ENCODE peak calls at places on chromosome 21, in seven cellular contexts. One of them, this sample, is unnamed.

GRCh38 chr21:39533545-39534226 is 79.1 kb upstream of the B3GALT5 start:
- DNase-seq in body of pancreas: no peak
- DNase-seq in stomach: no peak
- DNase-seq in thoracic aorta: no peak
- DNase-seq in Caco-2: no peak
- DNase-seq in PC-3: no peak
- DNase-seq in fibroblast of pulmonary artery: no peak
- DNase-seq in this sample: no peak

GRCh38 chr21:38504056-38504455 is 5.8 kb upstream of the ERG start:
- DNase-seq in body of pancreas: no peak
- DNase-seq in stomach: no peak
- DNase-seq in thoracic aorta: no peak
- DNase-seq in Caco-2: no peak
- DNase-seq in PC-3: no peak
- DNase-seq in fibroblast of pulmonary artery: peak
- DNase-seq in this sample: no peak

GRCh38 chr21:36762636-36763035 is 63.7 kb downstream of the SIM2 start:
- DNase-seq in body of pancreas: no peak
- DNase-seq in stomach: no peak
- DNase-seq in thoracic aorta: no peak
- DNase-seq in Caco-2: no peak
- DNase-seq in PC-3: no peak
- DNase-seq in fibroblast of pulmonary artery: no peak
- DNase-seq in this sample: no peak

GRCh38 chr21:33299181-33299752 is 25.5 kb upstream of the IFNAR1 start:
- DNase-seq in body of pancreas: no peak
- DNase-seq in stomach: no peak
- DNase-seq in thoracic aorta: no peak
- DNase-seq in Caco-2: no peak
- DNase-seq in PC-3: peak
- DNase-seq in fibroblast of pulmonary artery: no peak
- DNase-seq in this sample: no peak

GRCh38 chr21:39073717-39074116 is 109.5 kb downstream of the PSMG1 start:
- DNase-seq in body of pancreas: no peak
- DNase-seq in stomach: no peak
- DNase-seq in thoracic aorta: no peak
- DNase-seq in Caco-2: no peak
- DNase-seq in PC-3: no peak
- DNase-seq in fibroblast of pulmonary artery: no peak
- DNase-seq in this sample: no peak

GRCh38 chr21:46141767-46142580 is 13.4 kb downstream of the FTCD start:
- DNase-seq in body of pancreas: no peak
- DNase-seq in stomach: no peak
- DNase-seq in thoracic aorta: no peak
- DNase-seq in Caco-2: no peak
- DNase-seq in PC-3: no peak
- DNase-seq in fibroblast of pulmonary artery: no peak
- DNase-seq in this sample: no peak

GRCh38 chr21:18801468-18801867 is 397.9 kb upstream of the TMPRSS15 start:
- DNase-seq in body of pancreas: no peak
- DNase-seq in stomach: peak
- DNase-seq in thoracic aorta: no peak
- DNase-seq in Caco-2: peak
- DNase-seq in PC-3: peak
- DNase-seq in fibroblast of pulmonary artery: peak
- DNase-seq in this sample: no peak

GRCh38 chr21:18041012-18041411 is 203.6 kb upstream of the CHODL start:
- DNase-seq in body of pancreas: no peak
- DNase-seq in stomach: no peak
- DNase-seq in thoracic aorta: no peak
- DNase-seq in Caco-2: peak
- DNase-seq in PC-3: peak
- DNase-seq in fibroblast of pulmonary artery: peak
- DNase-seq in this sample: no peak

GRCh38 chr21:46051379-46051770 is 46.5 kb upstream of the COL6A2 start:
- DNase-seq in body of pancreas: no peak
- DNase-seq in stomach: no peak
- DNase-seq in thoracic aorta: no peak
- DNase-seq in Caco-2: no peak
- DNase-seq in PC-3: no peak
- DNase-seq in fibroblast of pulmonary artery: no peak
- DNase-seq in this sample: no peak

GRCh38 chr21:32346951-32347350 is 45.9 kb downstream of the URB1 start:
- DNase-seq in body of pancreas: no peak
- DNase-seq in stomach: no peak
- DNase-seq in thoracic aorta: no peak
- DNase-seq in Caco-2: no peak
- DNase-seq in PC-3: no peak
- DNase-seq in fibroblast of pulmonary artery: no peak
- DNase-seq in this sample: no peak

GRCh38 chr21:14957836-14958235 is 107.0 kb downstream of the NRIP1 start:
- DNase-seq in body of pancreas: no peak
- DNase-seq in stomach: no peak
- DNase-seq in thoracic aorta: no peak
- DNase-seq in Caco-2: no peak
- DNase-seq in PC-3: peak
- DNase-seq in fibroblast of pulmonary artery: no peak
- DNase-seq in this sample: no peak

GRCh38 chr21:33403786-33404571 is 766 bp downstream of the IFNGR2 start:
- DNase-seq in body of pancreas: peak
- DNase-seq in stomach: peak
- DNase-seq in thoracic aorta: no peak
- DNase-seq in Caco-2: peak
- DNase-seq in PC-3: peak
- DNase-seq in fibroblast of pulmonary artery: peak
- DNase-seq in this sample: peak

GRCh38 chr21:22125581-22125980 is 1127.4 kb downstream of the NCAM2 start:
- DNase-seq in body of pancreas: no peak
- DNase-seq in stomach: no peak
- DNase-seq in thoracic aorta: no peak
- DNase-seq in Caco-2: no peak
- DNase-seq in PC-3: no peak
- DNase-seq in fibroblast of pulmonary artery: no peak
- DNase-seq in this sample: no peak

GRCh38 chr21:46060596-46061061 is 37.3 kb upstream of the COL6A2 start:
- DNase-seq in body of pancreas: peak
- DNase-seq in stomach: peak
- DNase-seq in thoracic aorta: peak
- DNase-seq in Caco-2: no peak
- DNase-seq in PC-3: peak
- DNase-seq in fibroblast of pulmonary artery: peak
- DNase-seq in this sample: peak

DNA sequence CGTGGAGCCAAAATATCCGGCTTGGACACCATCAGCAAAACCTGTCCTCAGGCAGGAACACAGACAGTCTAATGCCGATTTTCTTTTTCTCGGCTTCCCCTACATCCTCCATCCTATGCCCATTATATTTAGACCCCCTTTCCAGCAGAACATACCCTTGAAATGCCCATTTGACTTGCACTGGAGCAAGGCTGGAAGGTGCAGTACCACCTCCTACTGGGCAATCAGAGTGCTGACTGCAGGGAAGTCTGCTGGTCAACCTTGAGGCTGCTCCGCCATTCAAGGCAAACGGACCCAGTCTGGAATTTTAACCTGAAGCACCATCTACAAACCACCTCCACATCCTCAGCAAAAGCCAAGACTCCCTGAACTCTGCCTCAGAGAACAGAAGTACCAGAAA is 79.5 kb downstream of the TIAM1 start:
- DNase-seq in body of pancreas: no peak
- DNase-seq in stomach: no peak
- DNase-seq in thoracic aorta: no peak
- DNase-seq in Caco-2: no peak
- DNase-seq in PC-3: no peak
- DNase-seq in fibroblast of pulmonary artery: no peak
- DNase-seq in this sample: no peak
- TF ChIP-seq CTCF in body of pancreas: no peak
- TF ChIP-seq CTCF in stomach: no peak
- TF ChIP-seq CTCF in thoracic aorta: no peak
- TF ChIP-seq CTCF in Caco-2: no peak
- TF ChIP-seq CTCF in PC-3: peak
- TF ChIP-seq CTCF in fibroblast of pulmonary artery: no peak
- TF ChIP-seq CTCF in this sample: no peak

DNA sequence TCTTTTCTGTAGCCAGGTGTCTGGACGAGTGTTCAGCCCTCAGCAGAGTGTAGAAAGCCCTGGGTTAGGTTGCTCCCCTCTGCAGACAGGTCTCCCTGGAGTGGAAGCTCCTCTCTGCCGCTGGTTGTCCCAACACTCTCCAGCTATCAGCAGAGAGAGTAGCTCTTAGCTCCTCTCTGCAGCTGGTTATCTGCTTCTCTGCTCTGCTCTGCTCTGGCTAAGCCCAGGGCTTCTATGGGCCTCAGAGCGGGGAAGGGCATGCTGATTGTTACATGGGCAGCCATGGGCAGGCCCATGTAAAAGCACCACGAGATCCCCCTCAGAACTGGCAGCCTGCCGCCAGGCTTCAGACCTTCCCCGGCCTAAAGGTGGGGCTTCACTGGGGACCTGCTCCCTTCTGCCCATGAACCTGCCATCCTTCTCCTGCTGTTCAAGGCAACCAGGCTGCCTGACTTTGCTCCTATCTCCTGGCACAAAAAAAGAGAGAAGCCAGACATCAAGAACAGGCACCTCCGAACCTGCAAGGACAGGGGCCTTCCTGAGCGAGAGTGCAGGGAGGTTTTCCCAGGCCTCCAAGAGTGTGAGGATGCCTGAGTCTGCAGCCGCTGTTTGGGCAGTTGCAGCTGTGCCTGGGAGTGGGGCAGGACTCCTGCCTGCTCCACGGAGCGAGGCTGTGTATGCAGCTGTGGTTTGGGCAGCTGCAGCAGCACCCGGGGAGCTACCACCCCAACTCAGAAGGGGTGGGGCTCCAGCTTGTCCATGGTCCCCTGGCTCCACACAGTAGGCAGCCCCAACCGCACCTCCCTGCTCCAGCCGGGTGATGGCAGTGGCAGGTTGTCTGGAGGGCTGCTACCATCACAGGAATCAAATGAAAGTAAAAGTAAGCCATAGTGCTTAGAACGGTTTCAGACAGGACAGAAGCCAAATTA is 973.7 kb downstream of the LTN1 start:
- DNase-seq in body of pancreas: peak
- DNase-seq in stomach: no peak
- DNase-seq in thoracic aorta: no peak
- DNase-seq in Caco-2: peak
- DNase-seq in PC-3: peak
- DNase-seq in fibroblast of pulmonary artery: no peak
- DNase-seq in this sample: no peak
- TF ChIP-seq CTCF in body of pancreas: no peak
- TF ChIP-seq CTCF in stomach: no peak
- TF ChIP-seq CTCF in thoracic aorta: no peak
- TF ChIP-seq CTCF in Caco-2: no peak
- TF ChIP-seq CTCF in PC-3: peak
- TF ChIP-seq CTCF in fibroblast of pulmonary artery: no peak
- TF ChIP-seq CTCF in this sample: no peak

DNA sequence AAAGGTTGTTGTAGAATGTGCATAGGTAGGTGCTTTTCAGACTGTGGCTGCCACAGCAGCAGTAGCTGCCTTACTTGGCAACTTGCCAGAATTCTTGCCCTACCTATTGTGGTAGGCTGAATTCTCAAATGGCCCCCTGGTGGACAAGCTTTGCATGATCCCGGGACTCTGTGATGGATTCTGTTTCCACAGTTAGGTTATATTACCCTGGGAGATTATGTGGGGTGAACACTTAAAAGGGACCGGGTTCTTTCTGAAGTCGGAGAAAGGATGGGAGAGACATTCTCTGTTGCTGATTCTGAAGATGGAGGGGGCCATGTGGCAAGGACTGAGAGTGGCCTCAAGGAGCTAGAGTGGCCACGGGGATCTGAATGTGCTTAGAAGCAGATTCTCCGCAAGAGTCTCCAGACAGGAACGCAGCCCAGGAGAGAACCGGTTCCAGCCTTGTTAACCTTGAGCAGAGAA is 32.1 kb upstream of the KCNE1 start:
- DNase-seq in body of pancreas: peak
- DNase-seq in stomach: peak
- DNase-seq in thoracic aorta: no peak
- DNase-seq in Caco-2: peak
- DNase-seq in PC-3: peak
- DNase-seq in fibroblast of pulmonary artery: peak
- DNase-seq in this sample: no peak
- TF ChIP-seq CTCF in body of pancreas: peak
- TF ChIP-seq CTCF in stomach: peak
- TF ChIP-seq CTCF in thoracic aorta: peak
- TF ChIP-seq CTCF in Caco-2: peak
- TF ChIP-seq CTCF in PC-3: peak
- TF ChIP-seq CTCF in fibroblast of pulmonary artery: peak
- TF ChIP-seq CTCF in this sample: peak

GRCh38 chr21:20877976-20878375 is 120.2 kb upstream of the NCAM2 start:
- DNase-seq in body of pancreas: no peak
- DNase-seq in stomach: no peak
- DNase-seq in thoracic aorta: no peak
- DNase-seq in Caco-2: no peak
- DNase-seq in PC-3: no peak
- DNase-seq in fibroblast of pulmonary artery: no peak
- DNase-seq in this sample: no peak

DNA sequence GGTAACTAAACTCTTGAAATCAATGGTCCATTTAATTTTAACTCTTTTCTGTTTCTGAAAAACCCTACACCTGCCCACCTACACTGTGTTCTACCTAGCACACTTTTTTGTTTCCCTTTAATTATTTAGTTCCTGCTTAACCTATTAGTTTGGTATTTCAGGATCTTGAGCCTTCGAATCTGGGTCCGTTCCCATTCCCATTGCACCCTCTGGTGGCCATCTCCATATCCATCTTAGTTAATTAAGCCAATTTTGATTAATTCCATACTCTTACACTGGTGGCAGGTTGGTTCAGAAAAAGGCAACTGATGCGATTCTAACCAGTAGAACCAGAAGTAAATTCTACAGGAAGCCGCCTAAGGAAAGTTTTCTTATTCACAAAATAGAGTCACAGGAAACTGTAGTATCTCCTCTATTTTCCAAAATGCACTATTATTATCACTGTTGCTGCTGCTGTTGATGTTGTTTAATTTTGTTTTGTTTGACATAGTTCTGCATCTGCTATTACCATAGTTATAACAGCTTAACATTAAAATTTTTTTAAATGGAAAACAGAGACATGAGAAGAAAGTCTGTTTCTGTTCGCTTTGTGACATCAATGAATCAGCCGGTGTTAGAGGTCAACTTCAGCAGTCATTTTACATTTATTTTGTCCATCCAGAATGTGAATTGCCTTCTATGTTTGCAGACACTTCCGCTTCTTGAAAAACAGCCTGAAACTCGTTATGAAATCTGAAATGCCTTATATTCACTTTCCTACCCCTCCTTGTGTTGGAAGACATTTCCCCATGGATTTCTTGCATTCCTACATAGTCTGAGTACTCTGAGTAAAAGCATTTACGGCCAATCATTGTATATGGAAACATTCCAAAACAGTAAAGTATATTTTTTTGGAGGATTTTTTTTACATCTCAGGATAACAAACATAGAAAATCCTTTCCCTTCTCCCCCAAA is 115.5 kb upstream of the NCAM2 start:
- DNase-seq in body of pancreas: peak
- DNase-seq in stomach: peak
- DNase-seq in thoracic aorta: no peak
- DNase-seq in Caco-2: peak
- DNase-seq in PC-3: peak
- DNase-seq in fibroblast of pulmonary artery: peak
- DNase-seq in this sample: no peak
- TF ChIP-seq CTCF in body of pancreas: peak
- TF ChIP-seq CTCF in stomach: peak
- TF ChIP-seq CTCF in thoracic aorta: no peak
- TF ChIP-seq CTCF in Caco-2: peak
- TF ChIP-seq CTCF in PC-3: peak
- TF ChIP-seq CTCF in fibroblast of pulmonary artery: peak
- TF ChIP-seq CTCF in this sample: peak

This sample was measured in osteocyte.